ENCODE peak calls at places on chromosomes 3 and 15, in ten cellular contexts. R is body of pancreas, Z is fibroblast of the aortic adventitia, B is heart right ventricle, J is K562, Y is left lung, I is neural progenitor cell, T is OCI-LY7, D is bronchial epithelial cell, U is BE2C. S is an unnamed sample.

GRCh38 chr15:50210462-50211264 is 28.7 kb downstream of the SLC27A2 start:
- DNase-seq in R (no peak), B (no peak), I (peak), Z (no peak), J (no peak), D (peak), U (no peak), Y (peak), T (no peak), S (no peak)

GRCh38 chr3:60282840-60283239 is 968.4 kb downstream of the FHIT start:
- DNase-seq in R (no peak), T (no peak), J (no peak), D (no peak), Z (no peak), Y (no peak), U (no peak), I (no peak), B (no peak), S (no peak)

GRCh38 chr3:56884387-56884786 is 82.6 kb upstream of the ARHGEF3 start:
- DNase-seq in D (peak), R (no peak), I (no peak), J (no peak), Y (no peak), U (no peak), B (no peak), T (no peak), Z (peak), S (no peak)

GRCh38 chr15:59222906-59223579 is 16.4 kb downstream of the LDHAL6B start:
- DNase-seq in I (no peak), Y (no peak), U (no peak), J (no peak), T (no peak), D (peak), B (no peak), R (no peak), Z (no peak), S (no peak)

GRCh38 chr3:121592856-121593702 is at the start of gene FBXO40:
- DNase-seq in B (peak), U (no peak), Y (no peak), J (peak), T (peak), Z (no peak), I (peak), D (peak), R (peak), S (peak)

GRCh38 chr15:34122771-34123183 is 20.9 kb downstream of the PGBD4 start:
- DNase-seq in R (no peak), D (peak), I (no peak), J (no peak), Y (no peak), B (no peak), T (no peak), U (no peak), Z (peak), S (peak)

GRCh38 chr3:100205161-100205560 is 55.6 kb upstream of the TBC1D23 start:
- DNase-seq in R (no peak), U (no peak), Z (no peak), J (no peak), T (no peak), B (no peak), Y (no peak), I (no peak), D (no peak), S (peak)

GRCh38 chr15:71375934-71376333 is 260.7 kb downstream of the THSD4 start:
- DNase-seq in Y (no peak), J (no peak), D (peak), Z (peak), U (no peak), I (no peak), R (no peak), T (no peak), B (no peak), S (no peak)

GRCh38 chr3:192850501-192850981 is 67.1 kb downstream of the MB21D2 start:
- DNase-seq in Z (no peak), R (no peak), B (no peak), Y (no peak), J (peak), I (no peak), U (no peak), D (peak), T (no peak), S (peak)

GRCh38 chr3:187019542-187020072 is 89.3 kb downstream of the ST6GAL1 start:
- DNase-seq in B (no peak), U (no peak), I (peak), Z (no peak), Y (no peak), T (peak), R (no peak), J (peak), D (no peak), S (no peak)

GRCh38 chr15:73052679-73053397 is 575 bp downstream of the NEO1 start:
- DNase-seq in R (peak), Z (peak), U (peak), I (peak), J (peak), D (peak), B (peak), T (peak), Y (peak), S (peak)

GRCh38 chr3:15326037-15326436 is 6.3 kb downstream of the SH3BP5 start:
- DNase-seq in Z (no peak), R (no peak), I (no peak), U (peak), D (no peak), Y (no peak), B (peak), J (no peak), T (no peak), S (no peak)

GRCh38 chr3:4735243-4735642 is 242.1 kb downstream of the ITPR1 start:
- DNase-seq in T (no peak), Z (no peak), J (no peak), D (no peak), Y (no peak), I (no peak), B (no peak), R (no peak), U (no peak), S (no peak)

GRCh38 chr15:96166223-96167200 is 164.0 kb upstream of the NR2F2 start:
- DNase-seq in U (no peak), I (peak), Z (no peak), T (no peak), D (no peak), B (no peak), R (no peak), Y (no peak), J (no peak), S (no peak)

GRCh38 chr3:152100491-152101086 is 168.1 kb upstream of the MBNL1 start:
- DNase-seq in Y (no peak), J (peak), I (no peak), U (no peak), R (no peak), B (no peak), T (no peak), Z (no peak), D (peak), S (peak)

GRCh38 chr3:156211583-156211982 is 91.2 kb downstream of the KCNAB1 start:
- DNase-seq in D (peak), I (no peak), J (no peak), R (no peak), B (no peak), Z (peak), T (no peak), Y (no peak), U (no peak), S (peak)

GRCh38 chr3:158748237-158748828 is 16.1 kb upstream of the RARRES1 start:
- DNase-seq in B (peak), U (peak), Y (peak), R (peak), T (no peak), J (no peak), Z (no peak), D (no peak), I (no peak), S (peak)

GRCh38 chr3:177554900-177555759 is 357.8 kb upstream of the TBL1XR1 start:
- DNase-seq in T (no peak), I (no peak), B (no peak), D (peak), Z (peak), J (no peak), R (no peak), U (no peak), Y (peak), S (peak)

GRCh38 chr3:55373413-55373812 is 113.7 kb downstream of the WNT5A start:
- DNase-seq in I (no peak), T (no peak), J (no peak), U (no peak), R (no peak), Y (no peak), B (no peak), Z (no peak), D (no peak), S (no peak)

GRCh38 chr15:66623801-66624453 is 58.1 kb upstream of the LCTL start:
- DNase-seq in Y (no peak), B (no peak), T (no peak), J (peak), I (no peak), U (no peak), D (no peak), Z (no peak), R (no peak), S (no peak)

GRCh38 chr15:66621491-66622467 is 56.0 kb upstream of the LCTL start:
- DNase-seq in Z (peak), I (peak), T (no peak), B (no peak), Y (no peak), J (peak), R (no peak), D (no peak), U (no peak), S (peak)

GRCh38 chr15:66625531-66625930 is 59.7 kb upstream of the LCTL start:
- DNase-seq in R (no peak), U (no peak), Z (no peak), Y (no peak), D (no peak), I (no peak), J (no peak), B (no peak), T (no peak), S (no peak)

GRCh38 chr15:66620744-66621344 is 55.0 kb upstream of the LCTL start:
- DNase-seq in I (no peak), U (no peak), R (no peak), T (no peak), Y (no peak), B (no peak), D (no peak), J (no peak), Z (peak), S (no peak)

GRCh38 chr15:66622677-66623076 is 56.9 kb upstream of the LCTL start:
- DNase-seq in I (peak), D (no peak), R (no peak), J (no peak), T (no peak), Z (peak), Y (no peak), U (no peak), B (no peak), S (no peak)
- H3K4me3 ChIP-seq in I (no peak), D (no peak), R (no peak), J (no peak), T (no peak), Z (no peak), Y (no peak), U (no peak), B (no peak), S (no peak)

DNA sequence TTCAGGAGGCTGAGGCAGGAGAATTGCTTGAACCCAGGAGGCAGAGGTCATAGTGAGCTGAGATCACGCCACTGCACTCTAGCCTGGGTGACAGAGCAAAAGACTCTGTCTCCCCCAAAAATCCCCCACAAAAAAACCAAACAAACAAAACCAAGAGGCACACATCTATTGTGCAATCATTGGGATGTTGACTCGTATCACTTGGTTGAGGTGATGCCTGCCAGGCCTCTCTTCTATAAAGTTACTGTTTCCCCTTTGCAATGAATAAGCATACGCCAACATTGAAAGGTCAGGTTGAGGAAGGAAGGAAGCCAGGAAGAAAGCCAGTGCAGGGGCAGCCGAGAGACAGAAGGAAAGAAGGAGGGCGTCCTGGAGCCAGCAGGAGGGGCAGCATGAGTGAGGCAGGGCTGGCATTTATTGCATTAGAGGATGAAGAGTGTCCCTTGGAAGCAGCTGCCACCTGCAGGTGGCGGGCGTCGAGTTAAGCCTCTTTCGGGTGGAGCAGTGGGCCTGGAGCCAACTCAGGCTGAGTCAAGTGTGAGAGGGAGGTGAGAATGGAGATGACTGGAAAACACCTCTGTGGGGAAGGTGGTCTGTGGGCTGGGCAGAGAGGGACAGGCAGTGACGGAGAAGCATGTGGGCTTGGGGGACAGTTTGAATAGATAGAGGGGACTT is 8.3 kb upstream of the CSPG4 start:
- DNase-seq in Y (peak), D (peak), U (peak), I (peak), J (peak), B (peak), Z (no peak), R (peak), T (peak), S (peak)
- TF ChIP-seq CTCF in Y (no peak), D (peak), U (peak), I (peak), J (peak), B (peak), Z (no peak), R (no peak), T (peak), S (peak)

GRCh38 chr3:126524429-126524988 is 554 bp downstream of the CHST13 start:
- DNase-seq in Z (no peak), B (no peak), D (no peak), Y (peak), U (no peak), J (no peak), T (no peak), I (no peak), R (no peak), S (no peak)
- H3K4me3 ChIP-seq in Z (peak), B (peak), D (peak), Y (peak), U (peak), J (peak), T (no peak), I (peak), R (peak), S (peak)

DNA sequence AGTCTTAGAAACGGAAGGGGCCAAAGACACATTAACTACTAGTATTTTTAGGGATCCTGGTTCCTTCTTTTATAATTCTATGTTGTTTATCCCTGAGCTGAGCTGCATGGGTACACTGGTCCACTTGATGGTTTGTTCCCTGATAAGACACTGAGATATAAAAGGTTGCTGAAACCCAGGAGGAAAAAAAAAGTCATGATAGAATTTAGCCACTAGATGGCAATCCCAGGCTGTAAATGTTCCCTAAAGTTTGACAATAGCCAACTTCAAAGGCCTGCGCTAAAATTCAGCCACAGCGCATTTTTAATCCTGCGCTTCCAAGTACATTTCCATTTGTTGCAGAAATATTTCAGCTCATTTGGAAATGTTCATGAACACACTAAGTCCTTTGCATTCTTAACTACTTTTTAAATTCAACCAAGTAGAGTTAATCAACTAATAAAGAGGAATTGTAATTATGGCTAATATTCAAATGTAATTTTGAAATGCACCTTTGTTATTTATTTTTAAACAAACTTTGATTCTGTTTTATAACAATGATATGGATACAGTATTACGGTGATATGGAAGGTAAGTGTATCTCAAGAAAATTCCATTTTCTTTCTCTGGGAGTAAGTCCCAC is 249.3 kb upstream of the FEZF2 start:
- DNase-seq in Z (peak), U (peak), R (no peak), I (peak), Y (no peak), B (no peak), T (peak), J (peak), D (peak), S (peak)
- TF ChIP-seq CTCF in Z (peak), U (peak), R (peak), I (peak), Y (peak), B (peak), T (peak), J (peak), D (peak), S (peak)

S was measured in choroid plexus epithelial cell.